ENCODE peak calls at places on chromosome 1, in five cellular contexts. One of them, this sample, is unnamed.

GRCh38 chr1:11498956-11499824 is 20.2 kb downstream of the DISP3 start:
- DNase-seq in GM12878: no peak
- DNase-seq in HepG2: no peak
- DNase-seq in H1: peak; percentile 59
- DNase-seq in HEK293T: no peak
- DNase-seq in this sample: peak; percentile 25

GRCh38 chr1:109299087-109299983 is 7.5 kb downstream of the MYBPHL start:
- DNase-seq in GM12878: no peak
- DNase-seq in HEK293T: no peak
- DNase-seq in HepG2: peak; percentile 98
- DNase-seq in H1: no peak
- DNase-seq in this sample: no peak

GRCh38 chr1:82830695-82831380 is 1030.1 kb downstream of the ADGRL2 start:
- DNase-seq in H1: no peak
- DNase-seq in HepG2: no peak
- DNase-seq in GM12878: no peak
- DNase-seq in HEK293T: no peak
- DNase-seq in this sample: no peak

GRCh38 chr1:34740161-34740875 is 14.5 kb upstream of the GJB5 start:
- DNase-seq in HepG2: no peak
- DNase-seq in HEK293T: no peak
- DNase-seq in GM12878: no peak
- DNase-seq in H1: no peak
- DNase-seq in this sample: no peak

GRCh38 chr1:150192012-150192411 is 42.3 kb downstream of the PLEKHO1 start:
- DNase-seq in H1: no peak
- DNase-seq in HepG2: no peak
- DNase-seq in HEK293T: no peak
- DNase-seq in GM12878: no peak
- DNase-seq in this sample: no peak

GRCh38 chr1:40030528-40031135 is 9.9 kb upstream of the CAP1 start:
- DNase-seq in HepG2: no peak
- DNase-seq in GM12878: no peak
- DNase-seq in HEK293T: no peak
- DNase-seq in H1: no peak
- DNase-seq in this sample: no peak

GRCh38 chr1:197269053-197269452 is 1.0 kb downstream of the CRB1 start:
- DNase-seq in GM12878: no peak
- DNase-seq in H1: no peak
- DNase-seq in HepG2: no peak
- DNase-seq in HEK293T: peak; percentile 10
- DNase-seq in this sample: no peak

GRCh38 chr1:172255223-172255560 is 165.3 kb upstream of the C1orf105 start:
- DNase-seq in HEK293T: no peak
- DNase-seq in H1: no peak
- DNase-seq in GM12878: no peak
- DNase-seq in HepG2: no peak
- DNase-seq in this sample: no peak

GRCh38 chr1:23101101-23101827 is 67.4 kb downstream of the LUZP1 start:
- DNase-seq in HEK293T: no peak
- DNase-seq in HepG2: no peak
- DNase-seq in GM12878: no peak
- DNase-seq in H1: no peak
- DNase-seq in this sample: no peak

GRCh38 chr1:19344372-19344810 is 32.3 kb downstream of the SLC66A1 start:
- DNase-seq in HepG2: peak; percentile 30
- DNase-seq in HEK293T: peak; percentile 57
- DNase-seq in H1: peak; percentile 90
- DNase-seq in GM12878: no peak
- DNase-seq in this sample: peak; percentile 9

GRCh38 chr1:169106921-169107672 is 607 bp downstream of the ATP1B1 start:
- DNase-seq in HEK293T: peak; percentile 33
- DNase-seq in HepG2: no peak
- DNase-seq in GM12878: no peak
- DNase-seq in H1: peak; percentile 54
- DNase-seq in this sample: no peak

GRCh38 chr1:153661111-153661708 is 2.7 kb downstream of the SNAPIN start:
- DNase-seq in HepG2: no peak
- DNase-seq in H1: no peak
- DNase-seq in GM12878: no peak
- DNase-seq in HEK293T: no peak
- DNase-seq in this sample: no peak

GRCh38 chr1:85571830-85572229 is 8.7 kb upstream of the CCN1 start:
- DNase-seq in GM12878: no peak
- DNase-seq in HEK293T: no peak
- DNase-seq in H1: peak; percentile 36
- DNase-seq in HepG2: no peak
- DNase-seq in this sample: no peak

GRCh38 chr1:162374406-162374805 is 2.2 kb downstream of the SPATA46 start:
- DNase-seq in HEK293T: no peak
- DNase-seq in H1: no peak
- DNase-seq in GM12878: no peak
- DNase-seq in HepG2: no peak
- DNase-seq in this sample: no peak

GRCh38 chr1:117877823-117878222 is 51.6 kb downstream of the GDAP2 start:
- DNase-seq in HEK293T: no peak
- DNase-seq in H1: no peak
- DNase-seq in HepG2: no peak
- DNase-seq in GM12878: no peak
- DNase-seq in this sample: no peak

GRCh38 chr1:239735081-239735480 is 348.7 kb downstream of the CHRM3 start:
- DNase-seq in HEK293T: no peak
- DNase-seq in HepG2: no peak
- DNase-seq in H1: no peak
- DNase-seq in GM12878: no peak
- DNase-seq in this sample: no peak

GRCh38 chr1:15610167-15610566 is 7.1 kb upstream of the DDI2 start:
- DNase-seq in H1: no peak
- DNase-seq in HepG2: peak; percentile 71
- DNase-seq in HEK293T: no peak
- DNase-seq in GM12878: no peak
- DNase-seq in this sample: no peak

GRCh38 chr1:167223144-167224103 is 2.7 kb downstream of the POU2F1 start:
- DNase-seq in GM12878: no peak
- DNase-seq in H1: no peak
- DNase-seq in HEK293T: peak; percentile 50
- DNase-seq in HepG2: no peak
- DNase-seq in this sample: no peak

GRCh38 chr1:230243146-230243545 is 176.1 kb downstream of the GALNT2 start:
- DNase-seq in H1: peak; percentile 41
- DNase-seq in HepG2: no peak
- DNase-seq in GM12878: no peak
- DNase-seq in HEK293T: no peak
- DNase-seq in this sample: no peak

GRCh38 chr1:63813829-63814277 is 40.0 kb downstream of the ROR1 start:
- DNase-seq in HepG2: no peak
- DNase-seq in GM12878: no peak
- DNase-seq in H1: no peak
- DNase-seq in HEK293T: no peak
- DNase-seq in this sample: no peak

GRCh38 chr1:157310401-157310800 is 172.2 kb upstream of the ETV3 start:
- DNase-seq in HEK293T: no peak
- DNase-seq in H1: no peak
- DNase-seq in GM12878: no peak
- DNase-seq in HepG2: no peak
- DNase-seq in this sample: no peak

GRCh38 chr1:67350783-67351182 is 43.1 kb downstream of the IL12RB2 start:
- DNase-seq in H1: no peak
- DNase-seq in GM12878: no peak
- DNase-seq in HepG2: no peak
- DNase-seq in HEK293T: no peak
- DNase-seq in this sample: no peak

GRCh38 chr1:161678510-161678909 is 15.6 kb downstream of the FCGR2B start:
- DNase-seq in HepG2: no peak
- DNase-seq in H1: no peak
- DNase-seq in GM12878: no peak
- DNase-seq in HEK293T: no peak
- DNase-seq in this sample: no peak

GRCh38 chr1:16019580-16020277 is 1.9 kb upstream of the HSPB7 start:
- DNase-seq in GM12878: no peak
- DNase-seq in HEK293T: no peak
- DNase-seq in HepG2: no peak
- DNase-seq in H1: no peak
- DNase-seq in this sample: no peak

GRCh38 chr1:212822956-212823355 is 24.5 kb downstream of the SPATA45 start:
- DNase-seq in GM12878: no peak
- DNase-seq in HEK293T: no peak
- DNase-seq in H1: no peak
- DNase-seq in HepG2: no peak
- DNase-seq in this sample: no peak

GRCh38 chr1:25469177-25469576 is 38.5 kb downstream of the MACO1 start:
- DNase-seq in H1: no peak
- DNase-seq in HEK293T: no peak
- DNase-seq in HepG2: no peak
- DNase-seq in GM12878: no peak
- DNase-seq in this sample: no peak

GRCh38 chr1:234776256-234776874 is 166.4 kb upstream of the IRF2BP2 start:
- DNase-seq in HepG2: no peak
- DNase-seq in HEK293T: no peak
- DNase-seq in H1: peak; percentile 53
- DNase-seq in GM12878: no peak
- DNase-seq in this sample: no peak

GRCh38 chr1:172883844-172884243 is 166.9 kb downstream of the TNFSF18 start:
- DNase-seq in HEK293T: no peak
- DNase-seq in GM12878: no peak
- DNase-seq in HepG2: no peak
- DNase-seq in H1: no peak
- DNase-seq in this sample: no peak

GRCh38 chr1:221862971-221863370 is 121.1 kb upstream of the DUSP10 start:
- DNase-seq in H1: no peak
- DNase-seq in HepG2: no peak
- DNase-seq in GM12878: no peak
- DNase-seq in HEK293T: no peak
- DNase-seq in this sample: no peak

GRCh38 chr1:167627865-167628641 is 2.0 kb upstream of the RCSD1 start:
- DNase-seq in HEK293T: no peak
- DNase-seq in HepG2: peak; percentile 48
- DNase-seq in GM12878: peak; percentile 89
- DNase-seq in H1: no peak
- DNase-seq in this sample: no peak

GRCh38 chr1:8384577-8384976 is 66.7 kb downstream of the SLC45A1 start:
- DNase-seq in HEK293T: no peak
- DNase-seq in GM12878: no peak
- DNase-seq in H1: no peak
- DNase-seq in HepG2: no peak
- DNase-seq in this sample: no peak

GRCh38 chr1:210262167-210262896 is 29.7 kb downstream of the SERTAD4 start:
- DNase-seq in HepG2: peak; percentile 32
- DNase-seq in GM12878: no peak
- DNase-seq in HEK293T: no peak
- DNase-seq in H1: no peak
- DNase-seq in this sample: no peak

GRCh38 chr1:152005360-152005912 is 11.8 kb upstream of the S100A10 start:
- DNase-seq in H1: no peak
- DNase-seq in HepG2: no peak
- DNase-seq in HEK293T: no peak
- DNase-seq in GM12878: no peak
- DNase-seq in this sample: no peak

GRCh38 chr1:200438911-200439310 is 29.1 kb upstream of the ZNF281 start:
- DNase-seq in H1: no peak
- DNase-seq in GM12878: no peak
- DNase-seq in HEK293T: no peak
- DNase-seq in HepG2: no peak
- DNase-seq in this sample: no peak

GRCh38 chr1:203057831-203058673 is 27.8 kb downstream of the MYOG start:
- DNase-seq in GM12878: no peak
- DNase-seq in HepG2: no peak
- DNase-seq in H1: no peak
- DNase-seq in HEK293T: no peak
- DNase-seq in this sample: no peak

GRCh38 chr1:52814465-52814864 is 28.1 kb upstream of the ZYG11A start:
- DNase-seq in GM12878: no peak
- DNase-seq in HepG2: peak; percentile 65
- DNase-seq in HEK293T: no peak
- DNase-seq in H1: no peak
- DNase-seq in this sample: no peak

GRCh38 chr1:211734359-211734758 is 58.9 kb upstream of the NEK2 start:
- DNase-seq in GM12878: no peak
- DNase-seq in HEK293T: no peak
- DNase-seq in H1: no peak
- DNase-seq in HepG2: no peak
- DNase-seq in this sample: no peak

DNA sequence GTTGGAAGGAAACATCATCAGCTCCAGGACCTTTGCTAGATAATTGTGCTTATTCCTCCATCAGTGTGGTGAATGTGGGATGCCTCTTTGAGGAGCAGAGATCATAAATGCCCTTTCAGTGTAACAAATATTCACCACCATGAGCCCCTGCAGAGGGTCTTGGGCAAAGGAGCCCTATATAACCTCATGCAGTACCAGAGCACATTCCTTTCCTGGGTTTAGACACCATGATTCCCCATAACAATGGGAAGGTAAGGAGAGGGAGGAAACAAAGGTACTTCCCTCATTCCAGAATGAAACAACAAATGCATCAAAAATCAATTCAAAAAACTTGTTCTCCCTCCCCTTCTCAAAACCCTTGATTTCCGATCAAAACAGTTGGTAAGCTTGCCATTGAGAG is 103.4 kb upstream of the PROX1 start:
- DNase-seq in HepG2: no peak
- DNase-seq in HEK293T: no peak
- DNase-seq in GM12878: no peak
- DNase-seq in H1: no peak
- DNase-seq in this sample: no peak
- TF ChIP-seq SUZ12 in HepG2: no peak
- TF ChIP-seq SUZ12 in HEK293T: no peak
- TF ChIP-seq SUZ12 in GM12878: no peak
- TF ChIP-seq SUZ12 in H1: no peak
- TF ChIP-seq SUZ12 in this sample: no peak

GRCh38 chr1:91821126-91821868 is 64.7 kb downstream of the TGFBR3 start:
- DNase-seq in H1: no peak
- DNase-seq in HEK293T: no peak
- DNase-seq in HepG2: no peak
- DNase-seq in GM12878: no peak
- DNase-seq in this sample: no peak
- TF ChIP-seq SUZ12 in H1: no peak
- TF ChIP-seq SUZ12 in HEK293T: no peak
- TF ChIP-seq SUZ12 in HepG2: no peak
- TF ChIP-seq SUZ12 in GM12878: no peak
- TF ChIP-seq SUZ12 in this sample: no peak

GRCh38 chr1:20538227-20538626 is 14.1 kb upstream of the FAM43B start:
- DNase-seq in HEK293T: no peak
- DNase-seq in H1: no peak
- DNase-seq in GM12878: no peak
- DNase-seq in HepG2: no peak
- DNase-seq in this sample: no peak
- TF ChIP-seq SUZ12 in HEK293T: no peak
- TF ChIP-seq SUZ12 in H1: no peak
- TF ChIP-seq SUZ12 in GM12878: no peak
- TF ChIP-seq SUZ12 in HepG2: no peak
- TF ChIP-seq SUZ12 in this sample: no peak

DNA sequence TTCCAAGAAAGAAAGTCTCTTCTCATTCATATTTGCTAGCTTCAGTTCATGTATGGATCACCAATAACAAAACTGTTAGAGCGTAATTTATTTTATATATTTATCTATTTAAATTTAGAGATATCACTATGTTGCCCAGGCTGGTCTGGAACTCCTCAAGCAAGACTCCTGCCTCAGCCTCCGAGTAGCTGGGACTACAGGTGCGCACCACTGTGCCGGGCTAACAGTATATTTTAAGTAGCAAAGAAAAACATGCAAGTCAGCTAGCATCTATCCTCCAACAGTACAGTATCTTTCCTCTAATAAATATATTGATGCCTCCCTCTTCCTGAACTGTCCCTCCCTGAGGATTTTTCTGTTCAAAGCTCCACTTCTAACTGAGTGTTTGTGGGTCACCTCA is 21.5 kb downstream of the INPP5B start:
- DNase-seq in HEK293T: no peak
- DNase-seq in H1: no peak
- DNase-seq in HepG2: no peak
- DNase-seq in GM12878: no peak
- DNase-seq in this sample: no peak
- TF ChIP-seq SUZ12 in HEK293T: no peak
- TF ChIP-seq SUZ12 in H1: no peak
- TF ChIP-seq SUZ12 in HepG2: no peak
- TF ChIP-seq SUZ12 in GM12878: no peak
- TF ChIP-seq SUZ12 in this sample: no peak

This sample was measured in NT2/D1.